ENCODE peak calls at places on chromosome 5, in ten cellular contexts. One of them, this sample, is unnamed. For H3K27me3 and H3K4me1, the result is how much of the 10 kb centered on the place peaks cover.

GRCh38 chr5:131973089-131973712 is 27.7 kb upstream of the MEIKIN start:
- DNase-seq in uterus: no peak
- DNase-seq in psoas muscle: no peak
- DNase-seq in mammary epithelial cell: no peak
- DNase-seq in HepG2: no peak
- DNase-seq in osteoblast: no peak
- DNase-seq in lung: no peak
- DNase-seq in GM23248: no peak
- DNase-seq in HCT116: no peak
- DNase-seq in sigmoid colon: no peak
- DNase-seq in this sample: peak

GRCh38 chr5:138438003-138438723 is 694 bp upstream of the REEP2 start:
- DNase-seq in uterus: no peak
- DNase-seq in psoas muscle: no peak
- DNase-seq in mammary epithelial cell: no peak
- DNase-seq in HepG2: no peak
- DNase-seq in osteoblast: no peak
- DNase-seq in lung: no peak
- DNase-seq in GM23248: no peak
- DNase-seq in HCT116: no peak
- DNase-seq in sigmoid colon: no peak
- DNase-seq in this sample: no peak

GRCh38 chr5:42948961-42949347 is 91.2 kb downstream of the ANXA2R start:
- DNase-seq in uterus: no peak
- DNase-seq in psoas muscle: no peak
- DNase-seq in mammary epithelial cell: no peak
- DNase-seq in HepG2: no peak
- DNase-seq in osteoblast: peak
- DNase-seq in lung: no peak
- DNase-seq in GM23248: peak
- DNase-seq in HCT116: no peak
- DNase-seq in sigmoid colon: no peak
- DNase-seq in this sample: no peak

GRCh38 chr5:144315994-144316634 is 145.4 kb downstream of the KCTD16 start:
- DNase-seq in uterus: no peak
- DNase-seq in psoas muscle: no peak
- DNase-seq in mammary epithelial cell: no peak
- DNase-seq in HepG2: peak
- DNase-seq in osteoblast: no peak
- DNase-seq in lung: no peak
- DNase-seq in GM23248: no peak
- DNase-seq in HCT116: no peak
- DNase-seq in sigmoid colon: no peak
- DNase-seq in this sample: no peak

GRCh38 chr5:132100672-132101261 is 27.2 kb downstream of the CSF2 start:
- DNase-seq in uterus: no peak
- DNase-seq in psoas muscle: no peak
- DNase-seq in mammary epithelial cell: peak
- DNase-seq in HepG2: no peak
- DNase-seq in osteoblast: peak
- DNase-seq in lung: no peak
- DNase-seq in GM23248: no peak
- DNase-seq in HCT116: no peak
- DNase-seq in sigmoid colon: no peak
- DNase-seq in this sample: no peak

GRCh38 chr5:1316941-1317340 is 22.1 kb upstream of the TERT start:
- DNase-seq in uterus: no peak
- DNase-seq in psoas muscle: no peak
- DNase-seq in mammary epithelial cell: no peak
- DNase-seq in HepG2: no peak
- DNase-seq in osteoblast: no peak
- DNase-seq in lung: no peak
- DNase-seq in GM23248: no peak
- DNase-seq in HCT116: no peak
- DNase-seq in sigmoid colon: peak
- DNase-seq in this sample: no peak

GRCh38 chr5:52989025-52989780 is at the start of gene ITGA2:
- DNase-seq in uterus: peak
- DNase-seq in psoas muscle: peak
- DNase-seq in mammary epithelial cell: peak
- DNase-seq in HepG2: peak
- DNase-seq in osteoblast: peak
- DNase-seq in lung: peak
- DNase-seq in GM23248: peak
- DNase-seq in HCT116: peak
- DNase-seq in sigmoid colon: peak
- DNase-seq in this sample: peak

GRCh38 chr5:95530441-95530840 is 24.3 kb downstream of the SKIC3 start:
- DNase-seq in uterus: no peak
- DNase-seq in psoas muscle: no peak
- DNase-seq in mammary epithelial cell: peak
- DNase-seq in HepG2: no peak
- DNase-seq in osteoblast: peak
- DNase-seq in lung: no peak
- DNase-seq in GM23248: peak
- DNase-seq in HCT116: no peak
- DNase-seq in sigmoid colon: no peak
- DNase-seq in this sample: peak

GRCh38 chr5:112918679-112919078 is 3.3 kb downstream of the REEP5 start:
- DNase-seq in uterus: no peak
- DNase-seq in psoas muscle: no peak
- DNase-seq in mammary epithelial cell: no peak
- DNase-seq in HepG2: no peak
- DNase-seq in osteoblast: no peak
- DNase-seq in lung: no peak
- DNase-seq in GM23248: no peak
- DNase-seq in HCT116: no peak
- DNase-seq in sigmoid colon: no peak
- DNase-seq in this sample: peak

GRCh38 chr5:172707285-172708182 is 63.5 kb downstream of the DUSP1 start:
- DNase-seq in uterus: no peak
- DNase-seq in psoas muscle: peak
- DNase-seq in mammary epithelial cell: peak
- DNase-seq in HepG2: peak
- DNase-seq in osteoblast: peak
- DNase-seq in lung: no peak
- DNase-seq in GM23248: peak
- DNase-seq in HCT116: no peak
- DNase-seq in sigmoid colon: no peak
- DNase-seq in this sample: peak

GRCh38 chr5:107217721-107218130 is 453.0 kb downstream of the EFNA5 start:
- DNase-seq in uterus: no peak
- DNase-seq in psoas muscle: peak
- DNase-seq in mammary epithelial cell: peak
- DNase-seq in HepG2: no peak
- DNase-seq in osteoblast: no peak
- DNase-seq in lung: peak
- DNase-seq in GM23248: no peak
- DNase-seq in HCT116: peak
- DNase-seq in sigmoid colon: peak
- DNase-seq in this sample: no peak

GRCh38 chr5:171617268-171617667 is 168.3 kb upstream of the SMIM23 start:
- DNase-seq in uterus: no peak
- DNase-seq in psoas muscle: no peak
- DNase-seq in mammary epithelial cell: no peak
- DNase-seq in HepG2: no peak
- DNase-seq in osteoblast: no peak
- DNase-seq in lung: no peak
- DNase-seq in GM23248: no peak
- DNase-seq in HCT116: no peak
- DNase-seq in sigmoid colon: no peak
- DNase-seq in this sample: no peak

GRCh38 chr5:171614511-171614910 is 171.1 kb upstream of the SMIM23 start:
- DNase-seq in uterus: no peak
- DNase-seq in psoas muscle: no peak
- DNase-seq in mammary epithelial cell: no peak
- DNase-seq in HepG2: no peak
- DNase-seq in osteoblast: no peak
- DNase-seq in lung: no peak
- DNase-seq in GM23248: no peak
- DNase-seq in HCT116: no peak
- DNase-seq in sigmoid colon: peak
- DNase-seq in this sample: no peak

GRCh38 chr5:171617787-171618690 is 167.6 kb upstream of the SMIM23 start:
- DNase-seq in uterus: no peak
- DNase-seq in psoas muscle: no peak
- DNase-seq in mammary epithelial cell: no peak
- DNase-seq in HepG2: no peak
- DNase-seq in osteoblast: no peak
- DNase-seq in lung: no peak
- DNase-seq in GM23248: no peak
- DNase-seq in HCT116: no peak
- DNase-seq in sigmoid colon: peak
- DNase-seq in this sample: no peak

GRCh38 chr5:171616002-171616780 is 169.4 kb upstream of the SMIM23 start:
- DNase-seq in uterus: no peak
- DNase-seq in psoas muscle: no peak
- DNase-seq in mammary epithelial cell: no peak
- DNase-seq in HepG2: no peak
- DNase-seq in osteoblast: no peak
- DNase-seq in lung: no peak
- DNase-seq in GM23248: no peak
- DNase-seq in HCT116: no peak
- DNase-seq in sigmoid colon: peak
- DNase-seq in this sample: peak

GRCh38 chr5:171615201-171616001 is 170.2 kb upstream of the SMIM23 start:
- DNase-seq in uterus: no peak
- DNase-seq in psoas muscle: peak
- DNase-seq in mammary epithelial cell: no peak
- DNase-seq in HepG2: no peak
- DNase-seq in osteoblast: peak
- DNase-seq in lung: peak
- DNase-seq in GM23248: peak
- DNase-seq in HCT116: no peak
- DNase-seq in sigmoid colon: peak
- DNase-seq in this sample: peak
- H3K27me3 ChIP-seq in uterus: under half
- H3K27me3 ChIP-seq in psoas muscle: under half
- H3K27me3 ChIP-seq in mammary epithelial cell: under half
- H3K27me3 ChIP-seq in HepG2: under half
- H3K27me3 ChIP-seq in osteoblast: under half
- H3K27me3 ChIP-seq in lung: under half
- H3K27me3 ChIP-seq in GM23248: under half
- H3K27me3 ChIP-seq in HCT116: under half
- H3K27me3 ChIP-seq in sigmoid colon: under half
- H3K27me3 ChIP-seq in this sample: under half

GRCh38 chr5:154320209-154320608 is 125.6 kb upstream of the SAP30L start:
- DNase-seq in uterus: no peak
- DNase-seq in psoas muscle: no peak
- DNase-seq in mammary epithelial cell: no peak
- DNase-seq in HepG2: no peak
- DNase-seq in osteoblast: no peak
- DNase-seq in lung: no peak
- DNase-seq in GM23248: no peak
- DNase-seq in HCT116: no peak
- DNase-seq in sigmoid colon: no peak
- DNase-seq in this sample: no peak
- H3K4me1 ChIP-seq in uterus: under half
- H3K4me1 ChIP-seq in psoas muscle: under half
- H3K4me1 ChIP-seq in mammary epithelial cell: under half
- H3K4me1 ChIP-seq in HepG2: under half
- H3K4me1 ChIP-seq in osteoblast: under half
- H3K4me1 ChIP-seq in lung: under half
- H3K4me1 ChIP-seq in GM23248: under half
- H3K4me1 ChIP-seq in HCT116: under half
- H3K4me1 ChIP-seq in sigmoid colon: under half
- H3K4me1 ChIP-seq in this sample: under half

GRCh38 chr5:147504535-147504934 is 5.3 kb downstream of the DPYSL3 start:
- DNase-seq in uterus: no peak
- DNase-seq in psoas muscle: no peak
- DNase-seq in mammary epithelial cell: no peak
- DNase-seq in HepG2: no peak
- DNase-seq in osteoblast: no peak
- DNase-seq in lung: no peak
- DNase-seq in GM23248: peak
- DNase-seq in HCT116: no peak
- DNase-seq in sigmoid colon: no peak
- DNase-seq in this sample: no peak

GRCh38 chr5:147508711-147509040 is 1.2 kb downstream of the DPYSL3 start:
- DNase-seq in uterus: no peak
- DNase-seq in psoas muscle: no peak
- DNase-seq in mammary epithelial cell: peak
- DNase-seq in HepG2: no peak
- DNase-seq in osteoblast: no peak
- DNase-seq in lung: no peak
- DNase-seq in GM23248: peak
- DNase-seq in HCT116: no peak
- DNase-seq in sigmoid colon: no peak
- DNase-seq in this sample: peak

GRCh38 chr5:147509041-147509709 is 693 bp downstream of the DPYSL3 start:
- DNase-seq in uterus: peak
- DNase-seq in psoas muscle: peak
- DNase-seq in mammary epithelial cell: peak
- DNase-seq in HepG2: no peak
- DNase-seq in osteoblast: peak
- DNase-seq in lung: no peak
- DNase-seq in GM23248: peak
- DNase-seq in HCT116: no peak
- DNase-seq in sigmoid colon: peak
- DNase-seq in this sample: peak

GRCh38 chr5:147509710-147510651 is at the start of gene DPYSL3:
- DNase-seq in uterus: peak
- DNase-seq in psoas muscle: peak
- DNase-seq in mammary epithelial cell: peak
- DNase-seq in HepG2: no peak
- DNase-seq in osteoblast: peak
- DNase-seq in lung: peak
- DNase-seq in GM23248: peak
- DNase-seq in HCT116: peak
- DNase-seq in sigmoid colon: peak
- DNase-seq in this sample: peak

GRCh38 chr5:147507480-147508126 is 2.3 kb downstream of the DPYSL3 start:
- DNase-seq in uterus: peak
- DNase-seq in psoas muscle: no peak
- DNase-seq in mammary epithelial cell: peak
- DNase-seq in HepG2: no peak
- DNase-seq in osteoblast: peak
- DNase-seq in lung: no peak
- DNase-seq in GM23248: peak
- DNase-seq in HCT116: no peak
- DNase-seq in sigmoid colon: peak
- DNase-seq in this sample: peak
- H3K27me3 ChIP-seq in uterus: under half
- H3K27me3 ChIP-seq in psoas muscle: under half
- H3K27me3 ChIP-seq in mammary epithelial cell: under half
- H3K27me3 ChIP-seq in HepG2: under half
- H3K27me3 ChIP-seq in osteoblast: under half
- H3K27me3 ChIP-seq in lung: under half
- H3K27me3 ChIP-seq in GM23248: under half
- H3K27me3 ChIP-seq in HCT116: under half
- H3K27me3 ChIP-seq in sigmoid colon: under half
- H3K27me3 ChIP-seq in this sample: under half

DNA sequence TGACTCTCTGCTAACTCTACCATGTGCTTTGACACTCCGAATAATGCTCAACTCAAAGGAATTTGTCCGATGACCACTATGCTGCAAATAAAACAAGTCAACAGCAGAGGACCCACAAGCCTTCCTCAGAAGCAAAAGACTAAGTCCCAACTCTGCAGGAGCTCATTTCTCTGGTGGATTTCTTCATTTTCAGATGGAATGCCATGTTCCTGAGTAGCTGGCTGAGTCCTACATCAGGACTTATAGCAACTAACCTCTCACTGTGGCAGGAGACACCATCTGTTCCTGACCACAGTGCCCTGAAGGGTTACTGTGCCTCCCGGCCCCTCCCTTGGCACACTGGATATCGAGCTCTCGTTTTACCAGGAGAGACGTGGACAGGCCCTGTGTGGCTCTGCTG is 20.8 kb downstream of the LHFPL2 start:
- DNase-seq in uterus: no peak
- DNase-seq in psoas muscle: no peak
- DNase-seq in mammary epithelial cell: no peak
- DNase-seq in HepG2: no peak
- DNase-seq in osteoblast: no peak
- DNase-seq in lung: no peak
- DNase-seq in GM23248: peak
- DNase-seq in HCT116: no peak
- DNase-seq in sigmoid colon: no peak
- DNase-seq in this sample: no peak
- H3K4me1 ChIP-seq in uterus: under half
- H3K4me1 ChIP-seq in psoas muscle: under half
- H3K4me1 ChIP-seq in mammary epithelial cell: under half
- H3K4me1 ChIP-seq in HepG2: under half
- H3K4me1 ChIP-seq in osteoblast: under half
- H3K4me1 ChIP-seq in lung: under half
- H3K4me1 ChIP-seq in GM23248: under half
- H3K4me1 ChIP-seq in HCT116: under half
- H3K4me1 ChIP-seq in sigmoid colon: half or more
- H3K4me1 ChIP-seq in this sample: under half

This sample was measured in SJSA1.